ENCODE peak calls at places on chromosomes 12 and 14, in four cellular contexts. A is HCT116, K is uterus, U is testis. E is an unnamed sample. For H3K4me1, the result is how much of the 10 kb centered on the place peaks cover.

GRCh38 chr12:106629797-106630669 is 47.2 kb downstream of the RFX4 start:
- DNase-seq in U (no peak), A (no peak), K (no peak), E (no peak)

GRCh38 chr14:54597795-54598443 is 31.0 kb downstream of the SAMD4A start:
- DNase-seq in A (no peak), U (no peak), K (no peak), E (no peak)

GRCh38 chr12:111546758-111547383 is 52.2 kb downstream of the ATXN2 start:
- DNase-seq in K (no peak), A (no peak), U (no peak), E (no peak)

GRCh38 chr12:10354071-10354470 is 35.8 kb downstream of the KLRK1 start:
- DNase-seq in A (no peak), U (no peak), K (no peak), E (no peak)

GRCh38 chr14:96162265-96162664 is 42.4 kb upstream of the BDKRB2 start:
- DNase-seq in U (no peak), K (no peak), A (no peak), E (no peak)

GRCh38 chr12:110343114-110343513 is 60.4 kb downstream of the ANAPC7 start:
- DNase-seq in A (no peak), U (no peak), K (no peak), E (no peak)

GRCh38 chr14:104432611-104433231 is 146.8 kb upstream of the C14orf180 start:
- DNase-seq in U (no peak), A (no peak), K (no peak), E (no peak)

GRCh38 chr14:21231020-21231652 is 38.1 kb downstream of the HNRNPC start:
- DNase-seq in A (no peak), U (no peak), K (no peak), E (no peak)

GRCh38 chr14:50399251-50400032 is 2.8 kb upstream of the CDKL1 start:
- DNase-seq in K (peak), U (peak), A (peak), E (no peak)

GRCh38 chr14:100271247-100271939 is 32.4 kb downstream of the YY1 start:
- DNase-seq in A (no peak), K (no peak), U (no peak), E (peak)

GRCh38 chr14:34951286-34951685 is 31.5 kb upstream of the SRP54 start:
- DNase-seq in U (no peak), A (no peak), K (no peak), E (no peak)

GRCh38 chr12:28563926-28564325 is 373.7 kb downstream of the CCDC91 start:
- DNase-seq in A (no peak), K (no peak), U (no peak), E (no peak)

GRCh38 chr12:85179680-85180300 is 100.2 kb upstream of the ALX1 start:
- DNase-seq in K (no peak), A (no peak), U (no peak), E (no peak)

GRCh38 chr14:99040711-99041110 is 231.3 kb downstream of the BCL11B start:
- DNase-seq in K (no peak), U (no peak), A (no peak), E (no peak)
- H3K4me1 ChIP-seq in K (under half), U (under half), A (under half), E (under half)

GRCh38 chr12:47273191-47273626 is 193.4 kb upstream of the AMIGO2 start:
- DNase-seq in K (no peak), A (no peak), U (no peak), E (no peak)

GRCh38 chr12:47270782-47271664 is 191.3 kb upstream of the AMIGO2 start:
- DNase-seq in U (no peak), A (peak), K (no peak), E (no peak)

GRCh38 chr12:47272412-47273190 is 192.8 kb upstream of the AMIGO2 start:
- DNase-seq in A (no peak), U (peak), K (no peak), E (no peak)

GRCh38 chr12:47274725-47275124 is 195.0 kb upstream of the AMIGO2 start:
- DNase-seq in U (no peak), A (no peak), K (no peak), E (no peak)

DNA sequence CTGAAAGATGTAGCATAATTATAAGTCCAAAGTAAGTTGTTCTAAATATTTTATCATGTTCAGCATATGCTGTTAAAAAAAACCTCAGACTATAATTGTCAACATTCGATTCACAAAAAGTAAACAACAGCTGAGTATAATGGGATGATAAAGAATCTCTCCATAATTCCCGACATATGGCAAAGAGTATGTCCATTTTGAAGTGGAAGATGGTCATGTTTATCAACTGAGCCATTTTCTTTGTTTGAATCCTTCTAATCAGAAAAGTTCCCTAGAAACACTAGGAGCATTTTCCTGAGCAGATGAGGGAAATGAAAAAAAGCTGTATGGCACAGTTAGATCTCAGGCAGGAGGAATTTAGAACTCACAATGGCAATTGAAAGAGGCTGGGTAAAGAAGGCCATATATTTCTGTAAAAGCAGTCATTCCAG is 192.1 kb upstream of the AMIGO2 start:
- DNase-seq in A (no peak), K (no peak), U (no peak), E (no peak)
- H3K27ac ChIP-seq in A (no peak), K (no peak), U (no peak), E (no peak)

GRCh38 chr12:69007166-69007857 is 74.3 kb upstream of the CPM start:
- DNase-seq in U (peak), K (no peak), A (no peak), E (no peak)

GRCh38 chr12:69002969-69003368 is 70.0 kb upstream of the CPM start:
- DNase-seq in A (no peak), U (no peak), K (no peak), E (no peak)

GRCh38 chr12:69008510-69008909 is 75.5 kb upstream of the CPM start:
- DNase-seq in A (no peak), K (no peak), U (no peak), E (no peak)

DNA sequence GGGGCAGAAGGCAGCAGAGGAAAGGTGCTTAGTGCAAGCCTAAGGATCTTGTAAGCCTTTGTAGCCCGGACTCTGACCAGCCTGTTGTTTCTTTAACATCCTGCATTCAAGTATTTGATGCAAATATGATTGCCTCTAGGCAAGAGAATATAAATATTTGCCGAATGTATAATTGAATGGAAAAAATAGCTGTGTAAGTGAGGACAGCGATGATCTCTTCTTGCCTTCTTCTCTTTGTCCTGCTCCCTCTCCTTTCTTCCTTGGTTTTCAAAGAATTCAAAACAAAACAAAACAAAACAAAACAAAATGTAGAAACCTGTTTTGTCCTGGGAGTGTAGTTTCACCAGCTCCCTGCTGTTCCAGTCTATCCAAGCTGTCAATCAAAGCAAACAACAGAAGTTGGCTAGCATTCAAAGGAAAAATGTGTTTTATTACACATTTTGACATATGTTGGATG is 74.9 kb upstream of the CPM start:
- DNase-seq in A (no peak), U (no peak), K (no peak), E (no peak)
- TF ChIP-seq CTCF in A (no peak), U (no peak), K (no peak), E (no peak)

GRCh38 chr14:102759416-102759815 is 17.8 kb upstream of the TRAF3 start:
- DNase-seq in K (no peak), U (no peak), A (no peak), E (no peak)

GRCh38 chr14:102758087-102758486 is 19.2 kb upstream of the TRAF3 start:
- DNase-seq in K (no peak), A (no peak), U (no peak), E (no peak)

GRCh38 chr14:102757646-102758045 is 19.6 kb upstream of the TRAF3 start:
- DNase-seq in K (no peak), U (no peak), A (no peak), E (no peak)

GRCh38 chr14:102761206-102761605 is 16.0 kb upstream of the TRAF3 start:
- DNase-seq in A (no peak), U (no peak), K (no peak), E (no peak)

GRCh38 chr14:102760485-102761193 is 16.6 kb upstream of the TRAF3 start:
- DNase-seq in A (no peak), U (no peak), K (no peak), E (no peak)
- H3K4me1 ChIP-seq in A (under half), U (under half), K (under half), E (under half)

GRCh38 chr12:43807361-43807760 is 1.2 kb upstream of the TWF1 start:
- DNase-seq in A (no peak), U (no peak), K (no peak), E (no peak)
- H3K27ac ChIP-seq in A (no peak), U (no peak), K (peak), E (no peak)

E was measured in adrenal gland.